ENCODE peak calls at places on chromosomes 2 and 18, in four cellular contexts. E is prostate gland, I is right lobe of liver, U is HCT116. W is an unnamed sample.

GRCh38 chr2:47070920-47071824 is 83.9 kb downstream of the STPG4 start:
- DNase-seq in E (peak), I (peak), U (no peak), W (peak)

GRCh38 chr2:238568455-238569414 is 142.0 kb downstream of the ASB1 start:
- DNase-seq in E (no peak), I (no peak), U (no peak), W (peak)

GRCh38 chr2:209473930-209474419 is 50.1 kb downstream of the MAP2 start:
- DNase-seq in E (no peak), I (no peak), U (peak), W (peak)

GRCh38 chr2:200397785-200398184 is 91.3 kb downstream of the SPATS2L start:
- DNase-seq in E (no peak), I (no peak), U (no peak), W (no peak)

GRCh38 chr2:134027980-134028379 is 225.9 kb upstream of the MGAT5 start:
- DNase-seq in E (no peak), I (no peak), U (no peak), W (peak)

GRCh38 chr2:57093020-57093419 is 909.2 kb downstream of the CCDC85A start:
- DNase-seq in E (no peak), I (no peak), U (no peak), W (no peak)

GRCh38 chr2:27655155-27655951 is 8.1 kb downstream of the SUPT7L start:
- DNase-seq in E (no peak), I (no peak), U (no peak), W (no peak)

GRCh38 chr18:48921305-48922202 is 29.2 kb downstream of the SMAD7 start:
- DNase-seq in E (no peak), I (no peak), U (no peak), W (no peak)

GRCh38 chr2:162072976-162073775 is 839 bp downstream of the DPP4 start:
- DNase-seq in E (peak), I (peak), U (no peak), W (no peak)

GRCh38 chr18:23631746-23632145 is 31.0 kb downstream of the ANKRD29 start:
- DNase-seq in E (no peak), I (no peak), U (no peak), W (no peak)

GRCh38 chr2:64594563-64594989 is 59.1 kb downstream of the SERTAD2 start:
- DNase-seq in E (no peak), I (no peak), U (no peak), W (no peak)

GRCh38 chr2:128632491-128632780 is 313.8 kb upstream of the HS6ST1 start:
- DNase-seq in E (no peak), I (peak), U (no peak), W (no peak)

GRCh38 chr18:4068552-4069158 is 386.5 kb downstream of the DLGAP1 start:
- DNase-seq in E (peak), I (no peak), U (peak), W (peak)

GRCh38 chr18:26268454-26268853 is 42.2 kb downstream of the TAF4B start:
- DNase-seq in E (no peak), I (no peak), U (no peak), W (no peak)

GRCh38 chr2:69046221-69046662 is 33.3 kb downstream of the ANTXR1 start:
- DNase-seq in E (no peak), I (no peak), U (no peak), W (no peak)

GRCh38 chr2:67436221-67436620 is 39.1 kb downstream of the ETAA1 start:
- DNase-seq in E (no peak), I (no peak), U (no peak), W (peak)

GRCh38 chr18:65516209-65516608 is 234.6 kb upstream of the CDH7 start:
- DNase-seq in E (no peak), I (no peak), U (no peak), W (no peak)

GRCh38 chr2:150410809-150411208 is 76.7 kb downstream of the RND3 start:
- DNase-seq in E (no peak), I (no peak), U (no peak), W (no peak)

GRCh38 chr2:230939691-230940475 is 14.8 kb upstream of the GPR55 start:
- DNase-seq in E (no peak), I (no peak), U (no peak), W (no peak)

GRCh38 chr2:235127909-235128308 is 176.1 kb downstream of the SH3BP4 start:
- DNase-seq in E (no peak), I (no peak), U (no peak), W (no peak)

GRCh38 chr2:140759431-140760156 is 1371.2 kb downstream of the LRP1B start:
- DNase-seq in E (no peak), I (no peak), U (no peak), W (peak)

GRCh38 chr2:74244286-74244685 is 45.9 kb downstream of the MTHFD2 start:
- DNase-seq in E (no peak), I (no peak), U (no peak), W (no peak)

GRCh38 chr18:23844991-23845680 is 155.9 kb downstream of the LAMA3 start:
- DNase-seq in E (no peak), I (no peak), U (no peak), W (no peak)

GRCh38 chr2:156982615-156983014 is 274.9 kb upstream of the GALNT5 start:
- DNase-seq in E (no peak), I (no peak), U (no peak), W (no peak)

GRCh38 chr2:223297788-223298187 is 245.8 kb downstream of the KCNE4 start:
- DNase-seq in E (no peak), I (no peak), U (no peak), W (no peak)

GRCh38 chr2:180675170-180675569 is 305.2 kb upstream of the UBE2E3 start:
- DNase-seq in E (no peak), I (no peak), U (no peak), W (no peak)

GRCh38 chr2:128310094-128310716 is 8.5 kb downstream of the HS6ST1 start:
- DNase-seq in E (no peak), I (peak), U (no peak), W (no peak)

GRCh38 chr2:172000696-172001361 is 1.1 kb downstream of the METAP1D start:
- DNase-seq in E (no peak), I (no peak), U (no peak), W (no peak)

GRCh38 chr2:171995586-171995985 is 4.2 kb upstream of the METAP1D start:
- DNase-seq in E (no peak), I (no peak), U (no peak), W (no peak)

GRCh38 chr2:171999125-171999524 is 628 bp upstream of the METAP1D start:
- DNase-seq in E (no peak), I (no peak), U (no peak), W (no peak)

GRCh38 chr2:171996021-171996420 is 3.7 kb upstream of the METAP1D start:
- DNase-seq in E (no peak), I (no peak), U (no peak), W (no peak)

GRCh38 chr2:171999604-172000469 is at the start of gene METAP1D:
- DNase-seq in E (peak), I (peak), U (peak), W (peak)
- TF ChIP-seq POLR2A in E (peak), I (peak), U (peak), W (no peak)

GRCh38 chr2:15009681-15010080 is 377.2 kb downstream of the LRATD1 start:
- DNase-seq in E (no peak), I (no peak), U (no peak), W (no peak)

GRCh38 chr2:15006667-15007066 is 374.1 kb downstream of the LRATD1 start:
- DNase-seq in E (no peak), I (no peak), U (no peak), W (no peak)

DNA sequence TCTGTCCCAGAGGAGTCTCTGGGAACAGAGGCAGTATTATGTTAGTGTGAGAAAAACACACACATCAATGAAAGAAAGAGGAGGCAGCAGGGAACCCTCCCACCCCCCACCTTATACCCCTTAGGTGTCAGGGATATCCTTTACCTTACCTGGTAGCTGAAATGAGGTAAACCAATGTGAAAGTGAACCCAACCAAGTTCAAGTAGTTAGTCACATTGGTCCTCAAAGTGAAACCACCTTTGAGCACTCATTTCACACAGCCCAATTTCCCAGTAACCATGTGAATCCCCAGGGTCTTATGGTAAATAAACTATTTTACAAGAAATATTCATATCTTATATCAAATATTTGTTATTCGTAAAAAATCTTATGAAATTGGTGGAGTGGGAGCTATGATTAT is 377.8 kb downstream of the LRATD1 start:
- DNase-seq in E (no peak), I (no peak), U (no peak), W (no peak)
- TF ChIP-seq POLR2A in E (no peak), I (no peak), U (no peak), W (no peak)

GRCh38 chr2:39550701-39551285 is 113.7 kb upstream of the MAP4K3 start:
- DNase-seq in E (no peak), I (no peak), U (no peak), W (no peak)
- TF ChIP-seq POLR2A in E (no peak), I (no peak), U (no peak), W (no peak)

DNA sequence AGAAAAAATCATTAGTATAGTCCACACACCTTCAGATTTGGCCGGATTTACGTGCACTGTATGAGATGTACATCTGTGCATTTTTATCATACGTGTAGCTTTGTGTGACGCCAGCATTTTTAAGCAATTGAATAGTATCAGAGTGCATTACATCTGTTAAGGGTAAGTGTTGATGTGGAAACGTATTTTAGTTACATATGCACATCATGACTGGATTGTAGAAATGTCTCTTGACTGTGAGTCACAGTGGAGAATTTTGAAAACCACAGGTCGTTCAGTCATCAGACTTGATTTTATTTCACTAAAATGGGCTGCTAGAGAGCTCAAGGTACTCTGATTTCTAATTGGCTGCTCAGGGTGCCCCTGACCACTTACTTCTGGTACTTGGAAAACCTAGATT is 5.4 kb upstream of the GPBAR1 start:
- DNase-seq in E (no peak), I (no peak), U (no peak), W (no peak)
- TF ChIP-seq POLR2A in E (no peak), I (no peak), U (no peak), W (no peak)

GRCh38 chr2:112541315-112542122 is 746 bp upstream of the POLR1B start:
- DNase-seq in E (no peak), I (no peak), U (no peak), W (peak)
- TF ChIP-seq POLR2A in E (no peak), I (no peak), U (peak), W (no peak)